ENCODE peak calls at places on chromosomes 12 and 14, in six cellular contexts. G, N, V, O, Z and K are unnamed samples.

GRCh38 chr12:117875652-117876491 is 92.9 kb downstream of the KSR2 start:
- DNase-seq in G (peak; percentile 76), N (peak; percentile 21), V (peak; percentile 3), O (no peak), Z (no peak), K (peak; percentile 51)

GRCh38 chr12:124646385-124647230 is 79.2 kb upstream of the NCOR2 start:
- DNase-seq in G (no peak), N (no peak), V (no peak), O (no peak), Z (no peak), K (no peak)

GRCh38 chr14:70931008-70931407 is 23.7 kb downstream of the PCNX1 start:
- DNase-seq in G (no peak), N (no peak), V (peak; percentile 66), O (no peak), Z (no peak), K (no peak)

GRCh38 chr12:116528067-116528466 is 31.1 kb upstream of the MAP1LC3B2 start:
- DNase-seq in G (no peak), N (no peak), V (peak; percentile 56), O (peak; percentile 84), Z (no peak), K (no peak)

GRCh38 chr14:91256661-91257060 is 12.2 kb upstream of the GPR68 start:
- DNase-seq in G (no peak), N (no peak), V (no peak), O (no peak), Z (no peak), K (no peak)

GRCh38 chr12:77943466-77943865 is 112.8 kb downstream of the NAV3 start:
- DNase-seq in G (no peak), N (no peak), V (peak; percentile 87), O (peak; percentile 73), Z (no peak), K (no peak)

GRCh38 chr12:65663648-65664047 is 160.6 kb upstream of the HMGA2 start:
- DNase-seq in G (no peak), N (no peak), V (peak; percentile 64), O (no peak), Z (no peak), K (no peak)

GRCh38 chr12:67710582-67710981 is 62.0 kb downstream of the DYRK2 start:
- DNase-seq in G (no peak), N (no peak), V (peak; percentile 62), O (no peak), Z (peak; percentile 86), K (no peak)

GRCh38 chr12:131789638-131790037 is 38.6 kb upstream of the MMP17 start:
- DNase-seq in G (no peak), N (no peak), V (no peak), O (no peak), Z (no peak), K (no peak)

GRCh38 chr12:124767075-124767821 is 96.4 kb downstream of the SCARB1 start:
- DNase-seq in G (peak; percentile 75), N (peak; percentile 82), V (peak; percentile 53), O (no peak), Z (peak; percentile 74), K (peak; percentile 36)

GRCh38 chr14:67934087-67934486 is 114.5 kb downstream of the RAD51B start:
- DNase-seq in G (peak; percentile 51), N (no peak), V (peak; percentile 85), O (peak; percentile 28), Z (no peak), K (peak; percentile 94)

DNA sequence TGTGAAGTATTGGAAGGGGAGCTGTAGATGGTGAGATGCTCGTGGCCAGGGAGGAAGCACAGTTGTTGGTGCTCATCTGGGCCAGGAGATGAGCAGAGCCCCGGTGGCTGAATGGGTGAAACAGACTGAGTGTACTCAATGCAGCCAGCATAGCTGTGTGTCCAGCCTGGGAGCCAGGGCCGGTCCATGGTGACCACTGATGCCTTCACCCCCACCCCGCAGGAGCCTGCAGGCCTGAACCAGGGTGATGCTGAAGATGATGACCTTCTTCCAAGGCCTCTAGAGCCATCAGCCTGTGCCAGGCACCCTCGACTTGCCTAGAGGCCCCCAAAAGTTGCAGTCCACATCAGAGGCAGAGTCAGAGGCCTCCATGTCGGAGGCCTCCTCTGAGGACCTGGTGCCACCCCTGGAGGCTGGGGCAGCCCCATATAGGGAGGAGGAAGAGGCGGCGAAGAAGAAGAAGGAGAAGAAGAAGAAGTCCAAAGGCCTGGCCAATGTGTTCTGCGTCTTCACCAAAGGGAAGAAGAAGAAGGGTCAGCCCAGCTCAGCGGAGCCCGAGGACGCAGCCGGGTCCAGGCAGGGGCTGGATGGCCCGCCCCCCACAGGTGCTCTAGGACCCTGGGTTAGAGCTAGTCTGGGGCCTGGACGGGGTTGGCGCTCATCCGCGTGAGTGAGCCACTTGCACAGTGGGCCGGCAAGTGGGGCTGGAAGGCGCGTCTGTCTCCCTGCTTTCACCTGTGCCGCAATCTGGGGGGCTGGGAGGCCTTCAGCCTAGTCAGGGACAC is 3.0 kb downstream of the TNFAIP2 start:
- DNase-seq in G (no peak), N (no peak), V (no peak), O (no peak), Z (no peak), K (no peak)
- H3K36me3 ChIP-seq in G (no peaks in the 10 kb centered on the region), N (peaks cover 16% of the 10 kb centered on the region), V (no peaks in the 10 kb centered on the region), O (no peaks in the 10 kb centered on the region), Z (no peaks in the 10 kb centered on the region), K (no peaks in the 10 kb centered on the region)

GRCh38 chr14:74424606-74425005 is 1.4 kb downstream of the SYNDIG1L start:
- DNase-seq in G (no peak), N (no peak), V (no peak), O (no peak), Z (no peak), K (no peak)
- H3K36me3 ChIP-seq in G (no peaks in the 10 kb centered on the region), N (no peaks in the 10 kb centered on the region), V (no peaks in the 10 kb centered on the region), O (no peaks in the 10 kb centered on the region), Z (no peaks in the 10 kb centered on the region), K (no peaks in the 10 kb centered on the region)

GRCh38 chr14:24399981-24400718 is 1.3 kb downstream of the NYNRIN start:
- DNase-seq in G (no peak), N (no peak), V (no peak), O (no peak), Z (no peak), K (no peak)

GRCh38 chr14:24395609-24396580 is 2.9 kb upstream of the NYNRIN start:
- DNase-seq in G (no peak), N (no peak), V (no peak), O (no peak), Z (no peak), K (no peak)

GRCh38 chr14:24398298-24398942 is 383 bp upstream of the NYNRIN start:
- DNase-seq in G (no peak), N (no peak), V (no peak), O (no peak), Z (no peak), K (no peak)

GRCh38 chr14:24398943-24399801 is at the start of gene NYNRIN:
- DNase-seq in G (peak; percentile 32), N (peak; percentile 50), V (peak; percentile 12), O (no peak), Z (no peak), K (peak; percentile 8)

DNA sequence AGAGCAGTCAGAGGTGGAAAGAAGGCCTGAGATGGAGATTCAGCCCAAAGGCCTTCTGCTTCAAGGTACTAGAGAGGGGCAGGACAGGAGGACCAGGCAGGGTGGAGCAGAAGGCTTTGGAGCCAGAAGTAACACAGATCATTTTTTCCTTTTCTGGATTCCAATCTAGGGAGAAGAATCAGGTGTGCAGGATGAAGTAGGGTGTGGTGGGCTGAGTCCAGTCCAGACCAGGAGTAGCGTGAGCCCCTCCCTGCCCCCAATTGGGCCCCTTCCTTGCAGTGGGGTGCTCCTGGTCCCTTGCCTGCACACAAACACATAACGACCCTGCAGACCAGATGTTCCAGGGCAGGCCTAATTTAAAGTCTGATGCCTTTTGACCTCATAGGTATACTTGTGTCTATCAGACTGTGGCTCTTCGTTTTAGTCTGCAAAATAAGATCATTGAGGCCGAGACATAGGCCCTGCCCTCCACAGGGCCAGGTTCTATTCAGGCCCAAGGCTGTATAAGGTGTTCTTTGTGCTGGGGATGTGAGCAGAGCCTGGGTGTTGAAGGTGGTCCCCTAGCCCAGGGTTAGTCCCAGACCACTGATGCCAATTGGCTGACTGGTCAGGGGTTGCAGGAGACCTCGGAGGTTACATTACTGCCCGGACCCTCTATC is 1.0 kb upstream of the NYNRIN start:
- DNase-seq in G (no peak), N (no peak), V (no peak), O (no peak), Z (no peak), K (no peak)
- H3K36me3 ChIP-seq in G (no peaks in the 10 kb centered on the region), N (no peaks in the 10 kb centered on the region), V (no peaks in the 10 kb centered on the region), O (no peaks in the 10 kb centered on the region), Z (no peaks in the 10 kb centered on the region), K (no peaks in the 10 kb centered on the region)

DNA sequence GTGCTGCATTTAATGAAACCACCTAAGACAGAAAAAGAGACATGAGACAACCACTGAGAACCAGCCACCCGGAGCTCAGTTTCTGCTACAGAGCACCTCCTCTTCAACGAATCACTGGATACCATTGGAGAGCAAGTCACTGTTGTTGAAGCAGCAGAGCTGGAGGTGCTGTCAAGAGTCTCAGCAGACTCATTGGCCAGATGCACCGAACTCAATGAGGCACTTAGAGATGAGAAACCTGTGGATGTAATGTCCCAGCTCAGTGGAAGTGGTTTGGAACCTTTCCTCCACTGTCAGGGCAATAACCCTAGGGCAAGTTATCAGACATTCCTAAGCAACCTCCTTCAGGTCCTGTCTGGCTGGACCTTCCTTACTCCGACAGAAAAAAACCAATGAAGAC is 13.1 kb downstream of the NPC2 start:
- DNase-seq in G (no peak), N (no peak), V (peak; percentile 31), O (no peak), Z (no peak), K (no peak)
- H3K36me3 ChIP-seq in G (peaks cover 17% of the 10 kb centered on the region), N (peaks cover 43% of the 10 kb centered on the region), V (peaks cover 16% of the 10 kb centered on the region), O (peaks cover 41% of the 10 kb centered on the region), Z (no peaks in the 10 kb centered on the region), K (peaks cover 38% of the 10 kb centered on the region)

GRCh38 chr14:74671789-74672188 is 41.1 kb downstream of the AREL1 start:
- DNase-seq in G (no peak), N (no peak), V (peak; percentile 79), O (no peak), Z (no peak), K (no peak)

GRCh38 chr14:74670726-74671125 is 42.2 kb downstream of the AREL1 start:
- DNase-seq in G (no peak), N (no peak), V (peak; percentile 82), O (no peak), Z (no peak), K (no peak)

GRCh38 chr14:74669846-74670245 is 43.0 kb downstream of the AREL1 start:
- DNase-seq in G (no peak), N (no peak), V (no peak), O (no peak), Z (no peak), K (no peak)

GRCh38 chr14:74673768-74674167 is 39.1 kb downstream of the AREL1 start:
- DNase-seq in G (no peak), N (no peak), V (no peak), O (no peak), Z (no peak), K (no peak)

GRCh38 chr14:74675219-74675618 is 37.7 kb downstream of the AREL1 start:
- DNase-seq in G (no peak), N (no peak), V (no peak), O (no peak), Z (no peak), K (no peak)
- H3K36me3 ChIP-seq in G (peaks cover 50% of the 10 kb centered on the region), N (peaks cover 56% of the 10 kb centered on the region), V (peaks cover 27% of the 10 kb centered on the region), O (peaks cover 18% of the 10 kb centered on the region), Z (peaks cover 4% of the 10 kb centered on the region), K (peaks cover 47% of the 10 kb centered on the region)